ENCODE peak calls at places on chromosomes 3 and 15, in six cellular contexts. O is mesenchymal stem cell, Y is PC-9, F is neural progenitor cell, N is IMR-90, Q is H9. T is an unnamed sample.
A peak's percentile ranks its signal among the peaks of the same experiment; 100 is the strongest.

GRCh38 chr3:141940204-141940776 is 63.8 kb downstream of the ATP1B3 start:
- DNase-seq in O (peak; percentile 69), Y (peak; percentile 95), F (peak; percentile 15), N (peak; percentile 68), Q (peak; percentile 47), T (no peak)

GRCh38 chr15:81001180-81002003 is 669 bp downstream of the TLNRD1 start:
- DNase-seq in O (peak; percentile 73), Y (peak; percentile 58), F (peak; percentile 77), N (peak; percentile 35), Q (peak; percentile 48), T (no peak)

GRCh38 chr3:61864886-61865285 is 303.5 kb downstream of the PTPRG start:
- DNase-seq in O (no peak), Y (no peak), F (no peak), N (no peak), Q (no peak), T (no peak)

GRCh38 chr15:61798631-61799030 is 261.6 kb downstream of the VPS13C start:
- DNase-seq in O (no peak), Y (no peak), F (no peak), N (no peak), Q (no peak), T (no peak)

GRCh38 chr15:74172751-74173544 is 562 bp upstream of the ISLR start:
- DNase-seq in O (peak; percentile 24), Y (no peak), F (peak; percentile 43), N (peak; percentile 39), Q (peak; percentile 47), T (no peak)

GRCh38 chr15:42037650-42038049 is 16.8 kb upstream of the PLA2G4E start:
- DNase-seq in O (no peak), Y (peak; percentile 48), F (no peak), N (no peak), Q (no peak), T (no peak)

GRCh38 chr15:28021281-28022039 is 77.7 kb downstream of the OCA2 start:
- DNase-seq in O (peak; percentile 32), Y (peak; percentile 45), F (peak; percentile 63), N (peak; percentile 48), Q (peak; percentile 79), T (no peak)

GRCh38 chr3:62073038-62073437 is 300.3 kb downstream of the FEZF2 start:
- DNase-seq in O (no peak), Y (no peak), F (no peak), N (peak; percentile 6), Q (no peak), T (no peak)

GRCh38 chr3:10774129-10774670 is 41.8 kb upstream of the SLC6A11 start:
- DNase-seq in O (no peak), Y (no peak), F (no peak), N (no peak), Q (no peak), T (no peak)

GRCh38 chr3:50211930-50212329 is 6.9 kb downstream of the SLC38A3 start:
- DNase-seq in O (peak; percentile 32), Y (no peak), F (no peak), N (peak; percentile 20), Q (no peak), T (no peak)

GRCh38 chr15:77830041-77830440 is 197.3 kb upstream of the LINGO1 start:
- DNase-seq in O (peak; percentile 79), Y (no peak), F (no peak), N (peak; percentile 62), Q (peak; percentile 22), T (no peak)

GRCh38 chr3:141477224-141477623 is 9.6 kb upstream of the RASA2 start:
- DNase-seq in O (peak; percentile 51), Y (peak; percentile 62), F (no peak), N (peak; percentile 94), Q (no peak), T (no peak)

GRCh38 chr15:83010709-83011270 is 649 bp downstream of the C15orf40 start:
- DNase-seq in O (peak; percentile 82), Y (peak; percentile 47), F (peak; percentile 77), N (peak; percentile 78), Q (peak; percentile 70), T (peak; percentile 53)

GRCh38 chr3:25725810-25726209 is 57.4 kb downstream of the NGLY1 start:
- DNase-seq in O (no peak), Y (no peak), F (no peak), N (peak; percentile 2), Q (no peak), T (no peak)

GRCh38 chr3:197238842-197239241 is 59.6 kb downstream of the DLG1 start:
- DNase-seq in O (no peak), Y (no peak), F (no peak), N (no peak), Q (no peak), T (no peak)

GRCh38 chr3:36907911-36908646 is 36.8 kb downstream of the TRANK1 start:
- DNase-seq in O (peak; percentile 89), Y (peak; percentile 49), F (no peak), N (peak; percentile 81), Q (no peak), T (peak; percentile 24)

GRCh38 chr15:61171190-61171589 is 57.9 kb downstream of the RORA start:
- DNase-seq in O (no peak), Y (no peak), F (no peak), N (no peak), Q (peak; percentile 58), T (no peak)

GRCh38 chr15:82919231-82919886 is 33.2 kb downstream of the HOMER2 start:
- DNase-seq in O (no peak), Y (peak; percentile 33), F (no peak), N (no peak), Q (no peak), T (no peak)

GRCh38 chr3:36244728-36245127 is 135.6 kb upstream of the STAC start:
- DNase-seq in O (no peak), Y (no peak), F (no peak), N (no peak), Q (no peak), T (no peak)

GRCh38 chr3:129554356-129555120 is 11.6 kb downstream of the H1-8 start:
- DNase-seq in O (no peak), Y (no peak), F (peak; percentile 39), N (no peak), Q (no peak), T (no peak)

GRCh38 chr15:49242820-49243219 is 72.8 kb downstream of the GALK2 start:
- DNase-seq in O (peak; percentile 91), Y (no peak), F (no peak), N (peak; percentile 95), Q (no peak), T (no peak)

GRCh38 chr15:51403946-51404695 is 62.7 kb downstream of the GLDN start:
- DNase-seq in O (no peak), Y (no peak), F (no peak), N (no peak), Q (peak; percentile 26), T (no peak)

GRCh38 chr15:51403072-51403878 is 61.8 kb downstream of the GLDN start:
- DNase-seq in O (peak; percentile 54), Y (peak; percentile 16), F (peak; percentile 46), N (peak; percentile 49), Q (peak; percentile 23), T (no peak)

GRCh38 chr15:51401872-51402517 is 60.5 kb downstream of the GLDN start:
- DNase-seq in O (peak; percentile 58), Y (peak; percentile 24), F (peak; percentile 67), N (peak; percentile 26), Q (peak; percentile 74), T (no peak)

GRCh38 chr15:51401065-51401780 is 59.8 kb downstream of the GLDN start:
- DNase-seq in O (no peak), Y (no peak), F (no peak), N (no peak), Q (peak; percentile 10), T (no peak)

GRCh38 chr15:51398676-51399075 is 57.2 kb downstream of the GLDN start:
- DNase-seq in O (no peak), Y (no peak), F (peak; percentile 52), N (no peak), Q (peak; percentile 18), T (no peak)
- H2AFZ ChIP-seq in O (no peak overlapping the region), Y (no peak overlapping the region), F (no peak overlapping the region), N (no peak overlapping the region), Q (no peak overlapping the region), T (no peak overlapping the region)

DNA sequence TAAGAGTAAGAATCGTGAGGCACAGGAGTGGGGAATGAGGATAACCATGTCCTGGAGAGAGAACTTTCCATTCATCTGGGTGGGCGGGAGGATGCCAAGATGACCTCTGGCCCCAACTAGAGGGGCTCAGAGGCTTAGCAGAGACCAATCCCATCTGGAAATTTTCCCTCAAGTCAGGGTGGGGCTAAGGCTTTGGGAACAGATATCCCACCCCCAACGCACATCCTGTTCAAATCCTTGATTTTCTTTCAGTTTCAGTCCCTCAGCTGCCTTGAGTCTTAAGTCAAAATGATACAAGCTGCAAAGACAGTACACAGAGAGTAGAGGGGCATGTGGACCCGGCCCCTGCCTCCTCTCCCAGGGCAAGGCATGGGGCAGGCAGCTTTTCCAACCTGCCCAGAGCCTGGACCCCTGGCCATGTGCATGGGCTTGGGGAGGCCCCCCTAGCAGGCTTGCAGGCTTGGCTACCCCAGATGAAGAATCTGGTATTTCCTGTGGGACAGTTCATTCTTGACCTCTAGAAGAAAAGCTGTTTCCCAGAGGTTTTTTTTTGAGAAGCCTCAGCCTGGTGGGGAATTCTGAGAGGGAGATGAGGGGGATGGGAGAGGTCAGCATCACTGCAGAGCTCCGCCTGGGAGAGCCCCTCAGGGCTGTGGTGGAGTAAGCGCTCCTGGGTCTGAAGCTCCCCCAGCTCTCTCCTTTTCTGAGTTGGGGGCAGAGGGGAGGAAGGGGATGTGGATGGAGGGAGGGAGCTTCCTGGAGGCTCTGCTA is 109.7 kb upstream of the HACD2 start:
- DNase-seq in O (peak; percentile 80), Y (no peak), F (no peak), N (peak; percentile 48), Q (no peak), T (no peak)
- H2AFZ ChIP-seq in O (no peak overlapping the region), Y (no peak overlapping the region), F (no peak overlapping the region), N (peak overlapping the region; percentile 26), Q (no peak overlapping the region), T (no peak overlapping the region)

DNA sequence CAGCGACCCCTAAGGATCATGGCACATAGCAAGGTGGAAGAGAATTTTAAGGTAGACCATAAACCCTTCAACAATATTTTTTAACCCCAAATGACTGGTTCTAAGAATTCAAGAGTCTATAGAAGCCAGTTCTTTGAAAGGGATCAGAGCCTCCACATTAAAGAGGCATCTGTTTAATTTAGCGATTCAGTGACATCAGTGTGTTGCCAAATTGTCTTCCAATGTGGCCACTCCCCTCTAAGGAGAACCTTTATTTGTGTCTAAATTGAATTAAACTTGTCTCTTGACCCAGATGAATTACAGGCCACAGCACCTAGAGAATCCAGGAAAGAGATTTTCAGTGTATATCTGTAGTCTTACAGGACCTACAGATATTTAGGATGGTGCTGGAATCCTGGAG is 6.6 kb upstream of the SH3BP5 start:
- DNase-seq in O (no peak), Y (no peak), F (no peak), N (no peak), Q (no peak), T (no peak)
- H2AFZ ChIP-seq in O (no peak overlapping the region), Y (no peak overlapping the region), F (no peak overlapping the region), N (no peak overlapping the region), Q (no peak overlapping the region), T (no peak overlapping the region)

GRCh38 chr3:71251156-71251775 is 332.3 kb downstream of the FOXP1 start:
- DNase-seq in O (peak; percentile 53), Y (no peak), F (no peak), N (peak; percentile 98), Q (no peak), T (no peak)
- H2AFZ ChIP-seq in O (no peak overlapping the region), Y (no peak overlapping the region), F (no peak overlapping the region), N (peak overlapping the region; percentile 80), Q (no peak overlapping the region), T (no peak overlapping the region)

DNA sequence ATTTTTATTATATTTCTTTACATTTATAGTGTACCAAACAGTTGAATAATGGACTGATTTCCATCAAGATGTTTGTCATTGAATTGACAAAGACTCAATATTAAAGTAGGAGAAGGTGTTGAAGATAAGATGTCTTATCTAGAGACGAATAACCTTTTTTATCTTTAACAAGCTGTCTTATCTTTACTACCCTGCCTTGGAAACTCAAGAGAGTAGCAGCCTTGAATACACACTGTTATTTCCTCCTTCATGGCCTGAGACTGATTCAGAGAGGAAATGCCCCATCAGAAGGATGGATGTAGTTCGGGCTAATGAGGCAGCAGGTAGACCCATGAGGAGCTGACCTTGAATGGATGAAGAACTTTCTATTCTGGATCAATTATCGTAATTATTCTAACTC is 365.1 kb upstream of the SEMA6D start:
- DNase-seq in O (no peak), Y (no peak), F (no peak), N (no peak), Q (no peak), T (no peak)
- H2AFZ ChIP-seq in O (no peak overlapping the region), Y (no peak overlapping the region), F (no peak overlapping the region), N (no peak overlapping the region), Q (no peak overlapping the region), T (no peak overlapping the region)